ENCODE peak calls at places on chromosomes 1 and 21, in nine cellular contexts. J is heart right ventricle, N is GM12891, F is tibial artery, P is left lobe of liver, V is substantia nigra, X is DMS53, Y is NCI-H2081, W is fibroblast of lung. A is an unnamed sample.

GRCh38 chr1:23548704-23549143 is 10.6 kb downstream of the ID3 start:
- DNase-seq in J (peak), N (no peak), F (peak), P (no peak), V (no peak), X (peak), Y (no peak), W (no peak), A (no peak)

GRCh38 chr1:25245809-25246599 is 1.2 kb downstream of the RSRP1 start:
- DNase-seq in J (no peak), N (no peak), F (no peak), P (peak), V (no peak), X (peak), Y (peak), W (peak), A (no peak)

GRCh38 chr1:227777156-227777555 is 38.3 kb upstream of the PRSS38 start:
- DNase-seq in J (no peak), N (no peak), F (peak), P (no peak), V (no peak), X (no peak), Y (no peak), W (no peak), A (no peak)

GRCh38 chr1:24932284-24932683 is 2.2 kb upstream of the RUNX3 start:
- DNase-seq in J (no peak), N (peak), F (no peak), P (no peak), V (no peak), X (peak), Y (peak), W (no peak), A (no peak)

GRCh38 chr1:145720878-145721671 is 1.8 kb downstream of the CD160 start:
- DNase-seq in J (peak), N (peak), F (peak), P (peak), V (peak), X (peak), Y (peak), W (peak), A (no peak)

GRCh38 chr1:208766812-208767211 is 522.6 kb upstream of the PLXNA2 start:
- DNase-seq in J (no peak), N (no peak), F (no peak), P (no peak), V (no peak), X (peak), Y (peak), W (no peak), A (no peak)

GRCh38 chr1:55378582-55378981 is 163.4 kb upstream of the USP24 start:
- DNase-seq in J (no peak), N (peak), F (peak), P (no peak), V (no peak), X (peak), Y (peak), W (peak), A (no peak)

GRCh38 chr1:107262472-107263286 is 121.8 kb downstream of the NTNG1 start:
- DNase-seq in J (no peak), N (no peak), F (no peak), P (no peak), V (no peak), X (peak), Y (no peak), W (no peak), A (no peak)

GRCh38 chr21:36753556-36753955 is 54.6 kb downstream of the SIM2 start:
- DNase-seq in J (no peak), N (no peak), F (no peak), P (no peak), V (no peak), X (no peak), Y (no peak), W (no peak), A (no peak)

GRCh38 chr1:85449356-85449755 is 15.6 kb downstream of the DDAH1 start:
- DNase-seq in J (no peak), N (no peak), F (no peak), P (no peak), V (no peak), X (peak), Y (peak), W (no peak), A (no peak)

GRCh38 chr1:211893260-211893659 is 62.7 kb upstream of the LPGAT1 start:
- DNase-seq in J (no peak), N (no peak), F (no peak), P (no peak), V (no peak), X (no peak), Y (no peak), W (no peak), A (no peak)

GRCh38 chr21:20527691-20528090 is 470.5 kb upstream of the NCAM2 start:
- DNase-seq in J (no peak), N (no peak), F (no peak), P (no peak), V (no peak), X (no peak), Y (peak), W (no peak), A (no peak)

GRCh38 chr1:156284112-156284511 is at the start of gene TMEM79:
- DNase-seq in J (no peak), N (no peak), F (no peak), P (no peak), V (no peak), X (peak), Y (no peak), W (no peak), A (no peak)

GRCh38 chr1:206829282-206829681 is 36.1 kb upstream of the IL20 start:
- DNase-seq in J (no peak), N (no peak), F (no peak), P (no peak), V (no peak), X (no peak), Y (no peak), W (no peak), A (no peak)

GRCh38 chr1:182235952-182236650 is 155.5 kb downstream of the GLUL start:
- DNase-seq in J (peak), N (no peak), F (no peak), P (no peak), V (no peak), X (peak), Y (peak), W (peak), A (peak)

GRCh38 chr1:67347688-67348472 is 40.2 kb downstream of the IL12RB2 start:
- DNase-seq in J (peak), N (no peak), F (no peak), P (no peak), V (no peak), X (peak), Y (peak), W (peak), A (peak)

GRCh38 chr21:40562603-40563002 is 284.4 kb downstream of the DSCAM start:
- DNase-seq in J (no peak), N (no peak), F (no peak), P (no peak), V (no peak), X (no peak), Y (peak), W (no peak), A (no peak)

GRCh38 chr1:111671849-111672248 is 52.3 kb downstream of the RAP1A start:
- DNase-seq in J (no peak), N (no peak), F (no peak), P (no peak), V (no peak), X (no peak), Y (no peak), W (no peak), A (no peak)

GRCh38 chr1:93262645-93263044 is 82.1 kb downstream of the CCDC18 start:
- DNase-seq in J (no peak), N (no peak), F (no peak), P (no peak), V (no peak), X (peak), Y (no peak), W (no peak), A (no peak)

GRCh38 chr1:3068400-3069361 is at the start of gene PRDM16:
- DNase-seq in J (peak), N (no peak), F (peak), P (no peak), V (no peak), X (peak), Y (no peak), W (peak), A (no peak)

GRCh38 chr1:219907772-219908070 is 20.6 kb downstream of the SLC30A10 start:
- DNase-seq in J (no peak), N (no peak), F (no peak), P (no peak), V (no peak), X (no peak), Y (no peak), W (no peak), A (no peak)

GRCh38 chr1:226697151-226697575 is 41.9 kb downstream of the ITPKB start:
- DNase-seq in J (no peak), N (no peak), F (no peak), P (no peak), V (no peak), X (no peak), Y (no peak), W (peak), A (no peak)

GRCh38 chr21:23162213-23162946 is 2164.2 kb downstream of the NCAM2 start:
- DNase-seq in J (no peak), N (no peak), F (no peak), P (no peak), V (no peak), X (peak), Y (no peak), W (no peak), A (no peak)

GRCh38 chr1:167722152-167722869 is 529 bp downstream of the MPZL1 start:
- DNase-seq in J (peak), N (no peak), F (peak), P (peak), V (peak), X (peak), Y (peak), W (peak), A (no peak)